ENCODE peak calls at places on chromosomes 7 and 10, in six cellular contexts. X is type B pancreatic cell, H is mammary epithelial cell, O is epithelial cell of esophagus, S is heart right ventricle, A is GM20000. T is an unnamed sample.
A peak's percentile ranks its signal among the peaks of the same experiment; 100 is the strongest.

GRCh38 chr7:44512736-44513135 is 22.3 kb upstream of the NUDCD3 start:
- DNase-seq in X (peak; percentile 53), H (no peak), S (no peak), O (no peak), A (no peak), T (no peak)

GRCh38 chr7:84950836-84951235 is 236.0 kb downstream of the SEMA3D start:
- DNase-seq in O (peak; percentile 22), X (no peak), S (no peak), A (no peak), H (no peak), T (no peak)

GRCh38 chr10:84097787-84098353 is 41.4 kb upstream of the GHITM start:
- DNase-seq in S (no peak), H (no peak), A (no peak), O (peak; percentile 16), X (no peak), T (peak; percentile 4)

GRCh38 chr10:32207544-32207943 is 139.4 kb downstream of the EPC1 start:
- DNase-seq in H (peak; percentile 39), A (peak; percentile 63), S (peak; percentile 24), X (no peak), O (peak; percentile 66), T (peak; percentile 29)

GRCh38 chr10:3169271-3169670 is 3.3 kb downstream of the PITRM1 start:
- DNase-seq in O (no peak), H (no peak), A (no peak), X (no peak), S (no peak), T (no peak)

GRCh38 chr7:107856806-107857540 is 34.0 kb upstream of the DLD start:
- DNase-seq in A (peak; percentile 35), X (no peak), O (no peak), H (no peak), S (no peak), T (no peak)

GRCh38 chr10:26593896-26594295 is 103.6 kb upstream of the PDSS1 start:
- DNase-seq in A (peak; percentile 49), S (no peak), X (no peak), O (no peak), H (no peak), T (no peak)

GRCh38 chr7:101558742-101559325 is 70.3 kb downstream of the MYL10 start:
- DNase-seq in H (no peak), S (no peak), O (no peak), A (peak; percentile 3), X (no peak), T (no peak)

GRCh38 chr10:49368256-49368655 is 27.6 kb downstream of the DRGX start:
- DNase-seq in A (no peak), H (no peak), X (no peak), S (no peak), O (no peak), T (no peak)

GRCh38 chr7:16649196-16649595 is 3.2 kb downstream of the BZW2 start:
- DNase-seq in O (peak; percentile 57), H (peak; percentile 33), X (no peak), S (no peak), A (no peak), T (no peak)

GRCh38 chr10:92720306-92721165 is 30.8 kb downstream of the HHEX start:
- DNase-seq in O (no peak), H (no peak), X (no peak), A (no peak), S (no peak), T (no peak)

GRCh38 chr7:20280475-20281351 is 50.0 kb upstream of the ITGB8 start:
- DNase-seq in O (peak; percentile 51), S (no peak), H (no peak), X (no peak), A (no peak), T (peak; percentile 65)

GRCh38 chr7:34181271-34181958 is 276.1 kb downstream of the BMPER start:
- DNase-seq in A (no peak), X (no peak), H (no peak), S (no peak), O (no peak), T (no peak)

GRCh38 chr7:50334341-50334994 is 30.0 kb downstream of the IKZF1 start:
- DNase-seq in A (no peak), X (no peak), H (no peak), S (no peak), O (no peak), T (no peak)

GRCh38 chr10:129641982-129642381 is 174.9 kb downstream of the MGMT start:
- DNase-seq in H (no peak), O (no peak), A (no peak), X (no peak), S (no peak), T (no peak)

GRCh38 chr7:44461387-44461786 is 29.1 kb downstream of the NUDCD3 start:
- DNase-seq in O (peak; percentile 54), A (no peak), X (no peak), S (no peak), H (peak; percentile 33), T (peak; percentile 59)

GRCh38 chr7:136687693-136688322 is 180.6 kb upstream of the CHRM2 start:
- DNase-seq in O (peak; percentile 43), A (peak; percentile 5), S (no peak), H (peak; percentile 13), X (no peak), T (no peak)

GRCh38 chr7:106346678-106347217 is 62.0 kb upstream of the NAMPT start:
- DNase-seq in S (no peak), X (no peak), O (peak; percentile 94), A (peak; percentile 67), H (peak; percentile 94), T (peak; percentile 92)

GRCh38 chr7:12524794-12525386 is 45.6 kb upstream of the SCIN start:
- DNase-seq in A (peak; percentile 15), H (peak; percentile 28), X (no peak), S (no peak), O (peak; percentile 60), T (no peak)

GRCh38 chr7:2140216-2140870 is 92.4 kb downstream of the MAD1L1 start:
- DNase-seq in A (no peak), H (no peak), X (no peak), O (no peak), S (no peak), T (no peak)

GRCh38 chr10:14660872-14661271 is 113.8 kb downstream of the FAM107B start:
- DNase-seq in A (no peak), H (no peak), O (no peak), S (no peak), X (no peak), T (no peak)

GRCh38 chr7:142133740-142134148 is 22.2 kb downstream of the MGAM2 start:
- DNase-seq in O (no peak), A (no peak), X (no peak), S (no peak), H (no peak), T (no peak)

DNA sequence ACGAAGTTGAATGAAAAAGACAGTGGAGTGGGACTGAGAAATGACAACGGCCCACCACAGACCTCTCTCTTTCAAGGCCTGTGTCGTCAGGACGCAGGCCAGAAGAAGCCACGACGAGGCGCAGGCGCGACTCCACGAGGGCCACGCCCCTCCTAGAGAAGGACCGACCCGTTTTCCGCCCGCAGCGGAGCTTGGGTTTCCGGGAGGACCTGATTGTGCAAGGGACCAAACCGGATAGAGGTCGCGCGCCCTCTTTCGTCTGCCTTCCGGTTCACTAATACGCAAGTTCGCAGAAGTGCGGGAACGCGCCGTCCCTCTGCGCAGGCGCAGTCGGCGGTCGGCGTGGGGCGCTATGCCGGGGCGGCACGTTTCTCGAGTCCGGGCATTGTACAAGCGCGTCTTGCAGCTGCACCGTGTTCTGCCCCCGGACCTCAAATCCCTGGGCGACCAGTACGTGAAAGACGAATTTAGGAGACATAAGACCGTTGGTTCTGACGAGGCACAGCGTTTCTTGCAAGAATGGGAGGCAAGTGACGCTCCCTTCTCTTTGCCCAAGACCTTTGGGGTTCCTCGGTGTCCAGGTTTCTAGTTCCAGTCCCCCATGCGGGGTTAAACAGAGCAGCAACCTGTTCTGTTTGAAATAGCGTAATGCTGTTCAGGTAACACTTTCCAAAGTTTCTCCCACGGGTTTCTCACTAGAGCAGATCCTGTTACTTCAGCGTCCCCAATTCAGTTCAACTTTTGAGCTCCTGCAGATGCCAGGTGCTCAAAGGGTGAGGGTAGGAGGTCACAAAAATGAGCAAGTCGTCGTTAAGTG is at the start of gene SDHAF3:
- DNase-seq in O (peak; percentile 99), X (peak; percentile 99), H (peak; percentile 95), A (peak; percentile 91), S (peak; percentile 98), T (peak; percentile 93)
- TF ChIP-seq CTCF in O (peak; percentile 2), X (peak; percentile 42), H (no peak), A (no peak), S (peak; percentile 39), T (peak; percentile 45)

GRCh38 chr10:126520918-126521317 is 132.6 kb upstream of the ADAM12 start:
- DNase-seq in A (no peak), S (no peak), X (no peak), H (no peak), O (no peak), T (no peak)
- TF ChIP-seq CTCF in A (no peak), S (no peak), X (no peak), H (peak; percentile 21), O (no peak), T (no peak)

GRCh38 chr7:156820445-156821063 is 72.4 kb downstream of the LMBR1 start:
- DNase-seq in A (no peak), O (no peak), X (no peak), H (no peak), S (no peak), T (no peak)
- TF ChIP-seq CTCF in A (peak; percentile 25), O (peak; percentile 34), X (peak; percentile 57), H (peak; percentile 30), S (peak; percentile 24), T (peak; percentile 46)

DNA sequence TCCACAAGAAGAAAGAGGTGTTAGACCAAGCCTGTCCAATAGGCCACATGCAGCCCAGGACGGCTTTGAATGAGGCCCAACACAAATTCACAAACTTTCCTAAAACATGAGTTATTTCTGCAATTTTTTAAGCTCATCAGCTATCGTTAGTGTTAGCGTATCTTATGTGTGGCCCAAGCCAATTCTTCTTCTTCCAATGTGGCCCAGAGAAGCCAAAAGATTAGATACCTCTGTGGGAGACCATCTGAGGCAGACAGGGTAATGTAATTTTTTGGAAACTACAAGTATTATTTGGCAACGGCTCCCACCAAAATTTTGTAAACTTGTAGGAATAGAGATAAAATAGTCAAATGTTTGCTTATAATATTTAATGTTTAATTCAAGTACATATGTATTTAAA is 153.8 kb downstream of the SRPK2 start:
- DNase-seq in S (no peak), O (no peak), X (no peak), H (no peak), A (no peak), T (no peak)
- TF ChIP-seq CTCF in S (no peak), O (no peak), X (no peak), H (no peak), A (no peak), T (no peak)

DNA sequence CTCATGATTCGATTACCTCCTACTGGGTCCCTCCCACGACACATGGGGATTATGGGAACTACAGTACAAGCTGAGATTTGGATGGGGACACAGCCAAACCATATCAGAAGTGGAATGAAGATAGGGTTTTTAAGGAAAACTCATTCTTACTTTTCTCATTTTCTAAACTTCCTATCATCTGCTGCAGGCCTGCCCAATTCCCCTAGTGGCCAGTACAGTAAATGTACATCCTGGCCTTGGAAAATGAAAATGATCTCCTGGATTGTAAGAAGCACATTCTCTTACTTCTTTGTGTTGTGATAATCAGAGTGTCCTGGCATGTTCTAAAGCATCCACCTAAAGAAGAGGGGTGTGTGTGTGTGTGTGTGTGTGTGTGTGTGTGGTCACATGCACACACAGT is 421.7 kb downstream of the LRMDA start:
- DNase-seq in S (no peak), O (peak; percentile 13), A (no peak), X (no peak), H (no peak), T (no peak)
- TF ChIP-seq CTCF in S (peak; percentile 17), O (peak; percentile 34), A (no peak), X (peak; percentile 71), H (peak; percentile 47), T (peak; percentile 43)

T was measured in foreskin keratinocyte.